ENCODE peak calls at places on chromosomes 16 and 17, in four cellular contexts. One of them, this sample, is unnamed. For H3K9me3, H3K27me3 and H3K36me3, the result is how much of the 10 kb centered on the place peaks cover.

GRCh38 chr17:55585629-55586028 is 74.4 kb upstream of the SMIM36 start:
- DNase-seq in trophoblast cell: no peak
- DNase-seq in cardiac muscle cell: no peak
- DNase-seq in mammary epithelial cell: no peak
- DNase-seq in this sample: no peak

GRCh38 chr16:17828012-17828411 is 357.3 kb upstream of the XYLT1 start:
- DNase-seq in trophoblast cell: no peak
- DNase-seq in cardiac muscle cell: peak
- DNase-seq in mammary epithelial cell: peak
- DNase-seq in this sample: peak

GRCh38 chr16:11985250-11985649 is 8.7 kb downstream of the SNX29 start:
- DNase-seq in trophoblast cell: no peak
- DNase-seq in cardiac muscle cell: no peak
- DNase-seq in mammary epithelial cell: no peak
- DNase-seq in this sample: no peak

GRCh38 chr17:34639706-34640425 is 60.5 kb downstream of the TMEM132E start:
- DNase-seq in trophoblast cell: no peak
- DNase-seq in cardiac muscle cell: no peak
- DNase-seq in mammary epithelial cell: no peak
- DNase-seq in this sample: no peak

GRCh38 chr17:65406552-65406951 is 154.9 kb downstream of the AXIN2 start:
- DNase-seq in trophoblast cell: no peak
- DNase-seq in cardiac muscle cell: no peak
- DNase-seq in mammary epithelial cell: no peak
- DNase-seq in this sample: no peak

GRCh38 chr17:65261682-65262636 is 124.8 kb downstream of the RGS9 start:
- DNase-seq in trophoblast cell: no peak
- DNase-seq in cardiac muscle cell: peak
- DNase-seq in mammary epithelial cell: no peak
- DNase-seq in this sample: no peak

GRCh38 chr17:67421869-67422273 is 44.8 kb downstream of the PITPNC1 start:
- DNase-seq in trophoblast cell: peak
- DNase-seq in cardiac muscle cell: peak
- DNase-seq in mammary epithelial cell: peak
- DNase-seq in this sample: peak

GRCh38 chr17:83025636-83026280 is 53.7 kb upstream of the METRNL start:
- DNase-seq in trophoblast cell: no peak
- DNase-seq in cardiac muscle cell: no peak
- DNase-seq in mammary epithelial cell: no peak
- DNase-seq in this sample: no peak

GRCh38 chr17:64216030-64216384 is 47.1 kb downstream of the TEX2 start:
- DNase-seq in trophoblast cell: no peak
- DNase-seq in cardiac muscle cell: peak
- DNase-seq in mammary epithelial cell: no peak
- DNase-seq in this sample: no peak

GRCh38 chr17:43006639-43007551 is at the start of gene IFI35:
- DNase-seq in trophoblast cell: peak
- DNase-seq in cardiac muscle cell: peak
- DNase-seq in mammary epithelial cell: peak
- DNase-seq in this sample: peak

GRCh38 chr16:64008131-64008530 is 1113.7 kb downstream of the CDH11 start:
- DNase-seq in trophoblast cell: no peak
- DNase-seq in cardiac muscle cell: no peak
- DNase-seq in mammary epithelial cell: no peak
- DNase-seq in this sample: no peak

GRCh38 chr16:24876231-24876630 is 30.5 kb downstream of the SLC5A11 start:
- DNase-seq in trophoblast cell: no peak
- DNase-seq in cardiac muscle cell: no peak
- DNase-seq in mammary epithelial cell: no peak
- DNase-seq in this sample: no peak

GRCh38 chr17:80422276-80422675 is 7.3 kb downstream of the ENDOV start:
- DNase-seq in trophoblast cell: no peak
- DNase-seq in cardiac muscle cell: no peak
- DNase-seq in mammary epithelial cell: no peak
- DNase-seq in this sample: no peak

GRCh38 chr16:28264656-28265055 is 27.7 kb upstream of the SBK1 start:
- DNase-seq in trophoblast cell: peak
- DNase-seq in cardiac muscle cell: peak
- DNase-seq in mammary epithelial cell: peak
- DNase-seq in this sample: no peak

GRCh38 chr17:29383687-29384086 is 6.5 kb upstream of the TAOK1 start:
- DNase-seq in trophoblast cell: no peak
- DNase-seq in cardiac muscle cell: no peak
- DNase-seq in mammary epithelial cell: peak
- DNase-seq in this sample: peak

GRCh38 chr16:64345142-64345541 is 776.7 kb downstream of the CDH11 start:
- DNase-seq in trophoblast cell: no peak
- DNase-seq in cardiac muscle cell: no peak
- DNase-seq in mammary epithelial cell: no peak
- DNase-seq in this sample: no peak

GRCh38 chr16:50668368-50669008 is 12.6 kb downstream of the SNX20 start:
- DNase-seq in trophoblast cell: no peak
- DNase-seq in cardiac muscle cell: no peak
- DNase-seq in mammary epithelial cell: no peak
- DNase-seq in this sample: no peak

GRCh38 chr16:4734730-4735575 is 616 bp downstream of the DNAAF8 start:
- DNase-seq in trophoblast cell: peak
- DNase-seq in cardiac muscle cell: peak
- DNase-seq in mammary epithelial cell: peak
- DNase-seq in this sample: peak

GRCh38 chr17:50863221-50863843 is 2.8 kb downstream of the TOB1 start:
- DNase-seq in trophoblast cell: peak
- DNase-seq in cardiac muscle cell: peak
- DNase-seq in mammary epithelial cell: peak
- DNase-seq in this sample: peak

GRCh38 chr16:53048139-53048915 is 4.4 kb downstream of the CHD9NB start:
- DNase-seq in trophoblast cell: no peak
- DNase-seq in cardiac muscle cell: no peak
- DNase-seq in mammary epithelial cell: no peak
- DNase-seq in this sample: no peak

GRCh38 chr16:53480394-53480793 is 22.6 kb downstream of the AKTIP start:
- DNase-seq in trophoblast cell: no peak
- DNase-seq in cardiac muscle cell: no peak
- DNase-seq in mammary epithelial cell: no peak
- DNase-seq in this sample: no peak

GRCh38 chr16:71703324-71703723 is 21.2 kb downstream of the PHLPP2 start:
- DNase-seq in trophoblast cell: no peak
- DNase-seq in cardiac muscle cell: no peak
- DNase-seq in mammary epithelial cell: no peak
- DNase-seq in this sample: no peak

GRCh38 chr17:58587713-58588117 is 73.3 kb upstream of the MTMR4 start:
- DNase-seq in trophoblast cell: peak
- DNase-seq in cardiac muscle cell: peak
- DNase-seq in mammary epithelial cell: peak
- DNase-seq in this sample: peak

GRCh38 chr17:37816951-37817350 is 72.1 kb upstream of the HNF1B start:
- DNase-seq in trophoblast cell: no peak
- DNase-seq in cardiac muscle cell: no peak
- DNase-seq in mammary epithelial cell: no peak
- DNase-seq in this sample: no peak

GRCh38 chr17:27759528-27759927 is 40.8 kb downstream of the NOS2 start:
- DNase-seq in trophoblast cell: no peak
- DNase-seq in cardiac muscle cell: no peak
- DNase-seq in mammary epithelial cell: no peak
- DNase-seq in this sample: no peak

GRCh38 chr17:63983326-63983725 is 10.6 kb upstream of the SCN4A start:
- DNase-seq in trophoblast cell: no peak
- DNase-seq in cardiac muscle cell: no peak
- DNase-seq in mammary epithelial cell: no peak
- DNase-seq in this sample: no peak

GRCh38 chr17:79790805-79791353 is 6.0 kb downstream of the CBX8 start:
- DNase-seq in trophoblast cell: no peak
- DNase-seq in cardiac muscle cell: no peak
- DNase-seq in mammary epithelial cell: no peak
- DNase-seq in this sample: no peak

GRCh38 chr17:50361561-50362480 is 11.2 kb downstream of the MRPL27 start:
- DNase-seq in trophoblast cell: peak
- DNase-seq in cardiac muscle cell: peak
- DNase-seq in mammary epithelial cell: peak
- DNase-seq in this sample: peak

GRCh38 chr17:43332211-43332610 is 66.6 kb upstream of the ARL4D start:
- DNase-seq in trophoblast cell: no peak
- DNase-seq in cardiac muscle cell: no peak
- DNase-seq in mammary epithelial cell: no peak
- DNase-seq in this sample: no peak

GRCh38 chr16:84034516-84034915 is 8.1 kb downstream of the SLC38A8 start:
- DNase-seq in trophoblast cell: no peak
- DNase-seq in cardiac muscle cell: no peak
- DNase-seq in mammary epithelial cell: no peak
- DNase-seq in this sample: no peak
- H3K9me3 ChIP-seq in trophoblast cell: under half
- H3K9me3 ChIP-seq in cardiac muscle cell: under half
- H3K9me3 ChIP-seq in mammary epithelial cell: under half
- H3K9me3 ChIP-seq in this sample: under half

GRCh38 chr16:1537763-1538289 is 4.4 kb downstream of the TMEM204 start:
- DNase-seq in trophoblast cell: no peak
- DNase-seq in cardiac muscle cell: no peak
- DNase-seq in mammary epithelial cell: no peak
- DNase-seq in this sample: no peak
- H3K27me3 ChIP-seq in trophoblast cell: under half
- H3K27me3 ChIP-seq in cardiac muscle cell: under half
- H3K27me3 ChIP-seq in mammary epithelial cell: under half
- H3K27me3 ChIP-seq in this sample: under half

DNA sequence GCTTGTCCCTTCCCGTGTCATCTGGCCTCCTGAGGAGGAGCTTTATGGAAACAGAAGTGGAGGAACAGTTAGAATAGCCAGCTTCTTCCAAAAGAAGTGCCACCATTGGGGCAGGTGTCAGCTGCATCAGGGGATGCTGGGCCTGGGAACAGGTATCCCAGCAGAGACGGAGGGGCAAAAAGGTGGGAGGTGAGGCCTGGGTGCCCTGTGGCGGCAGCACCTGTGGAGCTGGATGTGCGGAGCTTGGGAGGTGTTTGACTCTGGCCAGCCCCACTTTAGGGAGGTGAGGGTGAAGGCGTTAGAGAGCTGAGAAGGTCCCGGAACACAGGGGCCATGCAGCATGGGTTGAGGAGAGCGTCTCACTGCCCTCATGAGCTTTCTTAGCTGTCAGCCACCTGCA is 5.2 kb downstream of the SMCR8 start:
- DNase-seq in trophoblast cell: no peak
- DNase-seq in cardiac muscle cell: no peak
- DNase-seq in mammary epithelial cell: no peak
- DNase-seq in this sample: no peak
- H3K36me3 ChIP-seq in trophoblast cell: under half
- H3K36me3 ChIP-seq in cardiac muscle cell: under half
- H3K36me3 ChIP-seq in mammary epithelial cell: under half
- H3K36me3 ChIP-seq in this sample: under half

GRCh38 chr17:20960871-20961270 is 81.9 kb downstream of the USP22 start:
- DNase-seq in trophoblast cell: peak
- DNase-seq in cardiac muscle cell: no peak
- DNase-seq in mammary epithelial cell: no peak
- DNase-seq in this sample: no peak
- H3K9me3 ChIP-seq in trophoblast cell: under half
- H3K9me3 ChIP-seq in cardiac muscle cell: under half
- H3K9me3 ChIP-seq in mammary epithelial cell: under half
- H3K9me3 ChIP-seq in this sample: under half

GRCh38 chr16:87595712-87596111 is 6.6 kb upstream of the JPH3 start:
- DNase-seq in trophoblast cell: no peak
- DNase-seq in cardiac muscle cell: no peak
- DNase-seq in mammary epithelial cell: no peak
- DNase-seq in this sample: no peak

GRCh38 chr16:87600246-87600645 is 2.1 kb upstream of the JPH3 start:
- DNase-seq in trophoblast cell: no peak
- DNase-seq in cardiac muscle cell: no peak
- DNase-seq in mammary epithelial cell: no peak
- DNase-seq in this sample: no peak

GRCh38 chr16:87601322-87602004 is 845 bp upstream of the JPH3 start:
- DNase-seq in trophoblast cell: no peak
- DNase-seq in cardiac muscle cell: no peak
- DNase-seq in mammary epithelial cell: no peak
- DNase-seq in this sample: no peak

GRCh38 chr16:87597324-87597830 is 4.9 kb upstream of the JPH3 start:
- DNase-seq in trophoblast cell: no peak
- DNase-seq in cardiac muscle cell: no peak
- DNase-seq in mammary epithelial cell: no peak
- DNase-seq in this sample: no peak

GRCh38 chr16:87598431-87598830 is 3.9 kb upstream of the JPH3 start:
- DNase-seq in trophoblast cell: no peak
- DNase-seq in cardiac muscle cell: no peak
- DNase-seq in mammary epithelial cell: no peak
- DNase-seq in this sample: no peak
- H3K27me3 ChIP-seq in trophoblast cell: under half
- H3K27me3 ChIP-seq in cardiac muscle cell: under half
- H3K27me3 ChIP-seq in mammary epithelial cell: under half
- H3K27me3 ChIP-seq in this sample: under half

GRCh38 chr17:35843698-35844097 is 25.0 kb downstream of the HEATR9 start:
- DNase-seq in trophoblast cell: no peak
- DNase-seq in cardiac muscle cell: no peak
- DNase-seq in mammary epithelial cell: no peak
- DNase-seq in this sample: no peak
- H3K36me3 ChIP-seq in trophoblast cell: under half
- H3K36me3 ChIP-seq in cardiac muscle cell: half or more
- H3K36me3 ChIP-seq in mammary epithelial cell: under half
- H3K36me3 ChIP-seq in this sample: half or more

GRCh38 chr16:3295783-3296182 is 9.4 kb downstream of the TIGD7 start:
- DNase-seq in trophoblast cell: no peak
- DNase-seq in cardiac muscle cell: no peak
- DNase-seq in mammary epithelial cell: no peak
- DNase-seq in this sample: no peak
- H3K9me3 ChIP-seq in trophoblast cell: under half
- H3K9me3 ChIP-seq in cardiac muscle cell: under half
- H3K9me3 ChIP-seq in mammary epithelial cell: under half
- H3K9me3 ChIP-seq in this sample: half or more

DNA sequence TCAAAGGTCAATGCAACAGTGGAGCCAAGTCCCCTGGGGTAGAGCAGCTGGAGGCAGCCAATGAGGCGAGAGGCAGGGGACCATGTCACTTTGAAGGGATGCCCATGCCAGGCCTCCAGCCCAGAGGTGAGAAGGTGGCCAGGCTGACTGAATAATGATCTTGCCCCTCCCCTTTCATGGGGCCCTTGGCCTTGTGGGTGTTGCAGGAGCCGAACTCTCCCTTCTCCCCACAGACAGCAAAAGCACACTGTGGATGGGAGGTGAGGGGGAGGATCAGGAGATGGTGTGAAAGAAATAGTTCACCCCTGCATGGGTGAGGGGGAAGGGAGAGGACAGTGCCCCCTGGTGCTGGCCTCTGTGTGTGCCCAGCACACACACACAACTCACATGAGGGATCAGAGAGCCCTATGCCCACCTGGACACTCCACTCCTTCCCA is 15.8 kb upstream of the TBX21 start:
- DNase-seq in trophoblast cell: no peak
- DNase-seq in cardiac muscle cell: no peak
- DNase-seq in mammary epithelial cell: no peak
- DNase-seq in this sample: no peak
- H3K27me3 ChIP-seq in trophoblast cell: under half
- H3K27me3 ChIP-seq in cardiac muscle cell: under half
- H3K27me3 ChIP-seq in mammary epithelial cell: under half
- H3K27me3 ChIP-seq in this sample: under half

GRCh38 chr16:10978124-10978523 is 33.8 kb downstream of the CLEC16A start:
- DNase-seq in trophoblast cell: no peak
- DNase-seq in cardiac muscle cell: no peak
- DNase-seq in mammary epithelial cell: no peak
- DNase-seq in this sample: no peak
- H3K36me3 ChIP-seq in trophoblast cell: under half
- H3K36me3 ChIP-seq in cardiac muscle cell: under half
- H3K36me3 ChIP-seq in mammary epithelial cell: under half
- H3K36me3 ChIP-seq in this sample: under half

This sample was measured in MG63.